ENCODE peak calls at places on chromosome 20, in four cellular contexts. V is ovary, I is sigmoid colon, N is IMR-90. T is an unnamed sample.

GRCh38 chr20:36181934-36182603 is 27.5 kb downstream of the EPB41L1 start:
- DNase-seq in V (no peak), I (no peak), N (peak), T (no peak)

GRCh38 chr20:58870293-58871014 is 17.9 kb downstream of the GNAS start:
- DNase-seq in V (peak), I (peak), N (peak), T (peak)

GRCh38 chr20:57579898-57580447 is 19.1 kb downstream of the PCK1 start:
- DNase-seq in V (no peak), I (peak), N (no peak), T (peak)

GRCh38 chr20:2753456-2754040 is 46.9 kb downstream of the CPXM1 start:
- DNase-seq in V (no peak), I (peak), N (no peak), T (peak)

GRCh38 chr20:37277253-37277593 is 12.2 kb upstream of the MANBAL start:
- DNase-seq in V (no peak), I (no peak), N (no peak), T (no peak)

GRCh38 chr20:37185681-37186080 is 6.3 kb upstream of the MROH8 start:
- DNase-seq in V (no peak), I (no peak), N (no peak), T (no peak)

GRCh38 chr20:15060265-15061060 is 723.1 kb upstream of the FLRT3 start:
- DNase-seq in V (no peak), I (no peak), N (no peak), T (no peak)

GRCh38 chr20:50308166-50308512 is 117.5 kb downstream of the CEBPB start:
- DNase-seq in V (no peak), I (peak), N (no peak), T (no peak)

GRCh38 chr20:49915380-49916145 is at the start of gene SPATA2:
- DNase-seq in V (peak), I (peak), N (peak), T (peak)

GRCh38 chr20:15682690-15683089 is 890.6 kb downstream of the KIF16B start:
- DNase-seq in V (no peak), I (no peak), N (no peak), T (no peak)

GRCh38 chr20:57773059-57773815 is 63.4 kb upstream of the PMEPA1 start:
- DNase-seq in V (no peak), I (peak), N (no peak), T (no peak)

GRCh38 chr20:52539891-52540290 is 348.3 kb upstream of the ZFP64 start:
- DNase-seq in V (no peak), I (no peak), N (no peak), T (no peak)

GRCh38 chr20:51384854-51385253 is 157.7 kb downstream of the NFATC2 start:
- DNase-seq in V (no peak), I (peak), N (no peak), T (no peak)

GRCh38 chr20:15756401-15756800 is 816.8 kb downstream of the KIF16B start:
- DNase-seq in V (no peak), I (no peak), N (no peak), T (no peak)

GRCh38 chr20:4465855-4466545 is 255.7 kb upstream of the PRND start:
- DNase-seq in V (no peak), I (no peak), N (peak), T (no peak)

GRCh38 chr20:25295386-25296093 is 47.7 kb downstream of the PYGB start:
- DNase-seq in V (no peak), I (no peak), N (no peak), T (no peak)

GRCh38 chr20:34921436-34921835 is 34.2 kb downstream of the GSS start:
- DNase-seq in V (no peak), I (no peak), N (no peak), T (no peak)

GRCh38 chr20:17872434-17872833 is 96.2 kb downstream of the SNX5 start:
- DNase-seq in V (no peak), I (peak), N (no peak), T (no peak)

GRCh38 chr20:42366626-42367025 is 748.4 kb upstream of the CHD6 start:
- DNase-seq in V (no peak), I (no peak), N (no peak), T (no peak)

GRCh38 chr20:33668087-33668790 is 1.5 kb downstream of the ACTL10 start:
- DNase-seq in V (no peak), I (peak), N (no peak), T (no peak)

GRCh38 chr20:49821850-49822249 is 9.2 kb downstream of the SLC9A8 start:
- DNase-seq in V (no peak), I (no peak), N (peak), T (no peak)

GRCh38 chr20:35145141-35145564 is 2.0 kb downstream of the EDEM2 start:
- DNase-seq in V (no peak), I (no peak), N (peak), T (no peak)

GRCh38 chr20:22402990-22403859 is 181.1 kb downstream of the FOXA2 start:
- DNase-seq in V (no peak), I (no peak), N (no peak), T (no peak)

GRCh38 chr20:37387519-37388269 is 41.8 kb downstream of the SRC start:
- DNase-seq in V (no peak), I (peak), N (no peak), T (peak)

GRCh38 chr20:53855733-53856132 is 214.7 kb downstream of the BCAS1 start:
- DNase-seq in V (no peak), I (no peak), N (no peak), T (no peak)
- TF ChIP-seq CTCF in V (no peak), I (no peak), N (no peak), T (no peak)

GRCh38 chr20:53829086-53829703 is 235.6 kb upstream of the ZNF217 start:
- DNase-seq in V (no peak), I (peak), N (peak), T (no peak)
- TF ChIP-seq POLR2A in V (no peak), I (no peak), N (peak), T (no peak)

GRCh38 chr20:6029538-6029937 is 24.3 kb downstream of the LRRN4 start:
- DNase-seq in V (no peak), I (no peak), N (no peak), T (no peak)
- H3K27ac ChIP-seq in V (no peak), I (no peak), N (no peak), T (no peak)

GRCh38 chr20:44154521-44155001 is 32.4 kb downstream of the JPH2 start:
- DNase-seq in V (no peak), I (peak), N (no peak), T (no peak)
- TF ChIP-seq CTCF in V (no peak), I (no peak), N (no peak), T (no peak)

GRCh38 chr20:41137412-41138216 is at the start of gene PLCG1:
- DNase-seq in V (peak), I (peak), N (peak), T (peak)

GRCh38 chr20:41136336-41136694 is 1.0 kb upstream of the PLCG1 start:
- DNase-seq in V (no peak), I (no peak), N (no peak), T (no peak)

GRCh38 chr20:41135888-41136243 is 1.5 kb upstream of the PLCG1 start:
- DNase-seq in V (no peak), I (no peak), N (no peak), T (no peak)

GRCh38 chr20:41138217-41138526 is 829 bp downstream of the PLCG1 start:
- DNase-seq in V (no peak), I (no peak), N (peak), T (no peak)

GRCh38 chr20:41136695-41137411 is 490 bp upstream of the PLCG1 start:
- DNase-seq in V (peak), I (peak), N (peak), T (peak)
- TF ChIP-seq POLR2A in V (peak), I (peak), N (peak), T (peak)

GRCh38 chr20:19778404-19778803 is 20.3 kb downstream of the RIN2 start:
- DNase-seq in V (no peak), I (no peak), N (no peak), T (no peak)
- H3K27ac ChIP-seq in V (no peak), I (no peak), N (no peak), T (no peak)